ENCODE peak calls at places on chromosome 19, in five cellular contexts. K is naive thymus-derived CD4-positive, alpha-beta T cell; Z is brain microvascular endothelial cell; E is upper lobe of left lung; V is transverse colon. G is an unnamed sample.

GRCh38 chr19:14107581-14108461 is 9.7 kb downstream of the PRKACA start:
- DNase-seq in Z (peak; percentile 73), K (no peak), V (no peak), E (no peak), G (no peak)

GRCh38 chr19:37329686-37330085 is 41.2 kb upstream of the ZNF527 start:
- DNase-seq in Z (no peak), E (no peak), V (no peak), K (no peak), G (no peak)

GRCh38 chr19:28883241-28883693 is 329.7 kb downstream of the UQCRFS1 start:
- DNase-seq in K (no peak), V (no peak), E (no peak), Z (no peak), G (no peak)

GRCh38 chr19:35266904-35267817 is 1.6 kb upstream of the USF2 start:
- DNase-seq in V (peak; percentile 61), Z (no peak), K (no peak), E (peak; percentile 55), G (peak; percentile 5)

GRCh38 chr19:52638601-52639000 is 446 bp upstream of the ZNF83 start:
- DNase-seq in V (peak; percentile 16), K (peak; percentile 1), Z (peak; percentile 28), E (no peak), G (peak; percentile 1)

GRCh38 chr19:5354403-5354802 is 13.8 kb upstream of the PTPRS start:
- DNase-seq in V (no peak), K (no peak), E (no peak), Z (peak; percentile 29), G (no peak)

GRCh38 chr19:30453768-30454167 is 81.6 kb downstream of the ZNF536 start:
- DNase-seq in K (no peak), Z (no peak), E (no peak), V (no peak), G (no peak)

GRCh38 chr19:18165794-18166544 is 7.6 kb upstream of the IFI30 start:
- DNase-seq in V (no peak), E (no peak), K (no peak), Z (no peak), G (no peak)

GRCh38 chr19:45346449-45346848 is 5.9 kb downstream of the KLC3 start:
- DNase-seq in Z (no peak), K (no peak), V (no peak), E (no peak), G (no peak)

GRCh38 chr19:38433268-38433733 is at the start of gene RYR1:
- DNase-seq in E (peak; percentile 77), V (peak; percentile 40), K (no peak), Z (peak; percentile 5), G (peak; percentile 19)

GRCh38 chr19:44960906-44961734 is 5.9 kb downstream of the CLPTM1 start:
- DNase-seq in Z (no peak), V (peak; percentile 17), E (no peak), K (no peak), G (no peak)

GRCh38 chr19:19032420-19033175 is 719 bp downstream of the SUGP2 start:
- DNase-seq in K (peak; percentile 74), Z (peak; percentile 98), E (peak; percentile 91), V (peak; percentile 65), G (peak; percentile 36)

GRCh38 chr19:9914001-9914314 is 22.4 kb downstream of the OLFM2 start:
- DNase-seq in K (no peak), E (no peak), Z (no peak), V (no peak), G (no peak)

GRCh38 chr19:52492201-52492960 is 35.1 kb upstream of the ZNF808 start:
- DNase-seq in Z (no peak), V (no peak), E (no peak), K (no peak), G (no peak)

DNA sequence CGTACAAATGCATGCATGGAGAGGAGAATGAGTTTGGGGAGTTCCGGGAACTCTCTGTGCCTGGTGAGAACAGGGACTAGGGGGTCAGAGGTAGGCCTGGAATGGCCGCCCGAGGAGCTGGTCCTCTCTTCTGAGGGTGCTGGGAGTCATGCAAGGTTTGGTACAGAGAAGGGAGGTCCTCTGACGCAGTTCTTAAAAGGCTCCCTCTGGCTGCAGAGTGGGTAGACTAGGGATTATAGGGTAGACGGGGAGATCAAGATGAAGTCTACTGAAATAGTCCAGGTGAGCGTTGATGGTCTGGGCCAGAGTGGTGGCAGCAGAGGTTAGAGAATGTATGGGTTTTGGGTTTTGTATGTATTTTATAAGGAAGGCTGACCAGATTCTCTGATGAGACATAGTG is 796 bp downstream of the ZNF304 start:
- DNase-seq in Z (no peak), V (no peak), K (no peak), E (no peak), G (no peak)
- H3K27ac ChIP-seq in Z (no peak overlapping the region), V (no peak overlapping the region), K (peak overlapping the region; percentile 77), E (peak overlapping the region; percentile 74), G (no peak overlapping the region)

DNA sequence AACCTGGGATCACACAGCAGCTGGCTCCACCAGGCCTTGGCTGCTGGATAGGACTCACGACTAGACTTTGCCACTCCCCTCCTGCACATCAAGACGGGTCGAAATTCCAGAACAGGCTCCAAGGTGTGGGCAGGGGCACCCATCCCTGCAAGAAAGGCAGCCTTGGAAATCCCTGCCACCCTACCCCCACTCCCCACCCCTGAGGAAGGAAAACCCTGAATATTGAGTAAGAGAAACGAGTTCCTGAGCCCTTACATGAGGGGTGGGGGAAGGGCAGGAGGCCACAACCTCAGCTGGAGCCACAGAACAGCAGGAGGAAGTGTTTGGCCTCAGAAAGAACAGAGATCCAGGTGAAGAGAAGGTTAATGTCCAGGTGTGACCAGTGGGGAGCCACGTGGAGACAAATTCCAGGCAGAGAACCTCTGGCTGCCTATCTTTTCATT is 20.1 kb downstream of the DEDD2 start:
- DNase-seq in V (no peak), E (peak; percentile 78), Z (no peak), K (no peak), G (no peak)
- H3K27ac ChIP-seq in V (no peak overlapping the region), E (peak overlapping the region; percentile 52), Z (no peak overlapping the region), K (no peak overlapping the region), G (no peak overlapping the region)

GRCh38 chr19:15245370-15246197 is 13.3 kb upstream of the EPHX3 start:
- DNase-seq in Z (no peak), K (no peak), E (no peak), V (no peak), G (no peak)
- H3K27ac ChIP-seq in Z (no peak overlapping the region), K (no peak overlapping the region), E (peak overlapping the region; percentile 47), V (no peak overlapping the region), G (no peak overlapping the region)

DNA sequence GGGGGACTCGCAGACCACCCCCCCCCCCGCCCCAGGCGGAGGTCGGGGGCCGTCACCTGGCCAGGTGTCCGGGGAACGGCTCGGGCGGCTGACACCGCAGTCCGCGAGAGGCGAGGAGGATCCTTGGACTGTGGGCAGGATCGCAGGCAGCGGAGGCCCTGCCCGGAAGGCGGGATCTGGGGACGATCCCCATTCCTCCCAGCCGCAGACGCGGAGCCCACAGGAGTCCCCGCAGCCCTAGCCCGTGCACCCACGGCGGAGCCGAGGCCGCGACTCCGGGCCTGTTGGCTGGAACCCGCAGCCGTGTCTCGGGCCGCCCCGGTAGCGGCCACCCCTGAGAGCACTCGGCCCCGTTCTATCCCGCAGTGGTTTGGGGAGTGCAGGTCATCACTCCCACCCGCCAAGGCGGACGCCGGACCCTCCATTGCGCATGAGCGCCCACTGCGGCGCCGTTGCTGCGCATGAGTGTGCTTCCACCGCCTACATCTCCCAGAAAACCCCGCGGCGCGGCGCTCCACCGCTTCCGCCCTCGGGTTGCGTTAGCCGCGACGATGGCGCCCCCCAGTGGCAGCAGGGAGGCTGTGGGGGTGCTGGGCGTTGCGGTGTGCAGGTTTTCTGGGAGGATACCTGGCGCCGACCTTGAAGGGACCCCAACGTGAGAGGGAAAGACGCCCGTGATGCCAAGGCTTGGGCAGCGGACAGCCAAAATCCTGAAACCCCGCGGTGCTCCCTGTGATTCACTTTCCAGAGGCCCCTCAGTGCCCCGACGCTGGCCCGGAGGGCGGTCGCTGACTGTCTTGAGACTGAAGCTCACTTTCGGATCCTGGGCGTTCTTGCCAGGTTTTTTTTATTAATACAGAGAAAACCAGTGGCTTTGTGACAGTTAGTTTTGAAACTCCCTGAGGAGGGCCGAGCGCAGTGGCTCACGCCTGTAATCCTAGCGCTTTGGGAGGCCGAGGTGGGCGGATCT is 4.4 kb upstream of the ZNF329 start:
- DNase-seq in Z (peak; percentile 89), V (peak; percentile 97), E (peak; percentile 93), K (peak; percentile 98), G (peak; percentile 95)
- H3K27ac ChIP-seq in Z (peak overlapping the region; percentile 50), V (peak overlapping the region; percentile 93), E (peak overlapping the region; percentile 89), K (peak overlapping the region; percentile 99), G (peak overlapping the region; percentile 80)

GRCh38 chr19:33048806-33049676 is 15.6 kb downstream of the RHPN2 start:
- DNase-seq in K (no peak), Z (no peak), E (no peak), V (no peak), G (no peak)
- H3K27ac ChIP-seq in K (no peak overlapping the region), Z (no peak overlapping the region), E (no peak overlapping the region), V (peak overlapping the region; percentile 84), G (no peak overlapping the region)

DNA sequence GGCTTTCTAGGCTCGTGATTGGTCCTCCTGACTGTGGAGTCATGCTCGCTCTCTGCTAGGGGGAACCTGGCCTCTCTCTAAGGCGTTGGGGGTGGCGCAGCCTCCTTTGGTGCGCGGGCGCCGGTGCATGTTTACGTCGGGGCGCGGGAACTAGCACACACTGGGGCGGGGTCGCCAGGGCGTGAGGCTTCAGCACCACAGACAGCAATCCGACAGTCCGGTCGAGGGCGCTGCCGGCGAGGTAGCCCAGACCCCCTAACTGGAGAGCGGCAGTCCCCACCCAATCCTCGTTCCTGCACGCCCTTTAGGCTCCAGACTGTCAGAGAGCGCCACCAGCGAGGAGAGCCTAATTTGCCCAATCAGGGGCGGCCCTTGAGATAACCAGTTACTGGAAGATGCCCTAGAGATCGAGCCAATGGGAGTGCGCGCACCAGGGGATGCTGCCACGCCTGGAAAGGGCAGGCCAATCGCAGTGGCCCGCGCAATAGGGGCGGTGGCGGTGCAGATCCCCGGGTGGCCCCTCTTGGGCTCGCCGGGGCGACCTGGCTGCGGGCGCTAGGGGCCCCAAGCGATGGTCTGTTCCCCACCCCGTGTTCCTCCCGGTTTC is 1.0 kb upstream of the ELAVL3 start:
- DNase-seq in Z (peak; percentile 77), V (peak; percentile 47), E (peak; percentile 46), K (peak; percentile 49), G (peak; percentile 48)
- H3K27ac ChIP-seq in Z (no peak overlapping the region), V (no peak overlapping the region), E (peak overlapping the region; percentile 23), K (no peak overlapping the region), G (no peak overlapping the region)

DNA sequence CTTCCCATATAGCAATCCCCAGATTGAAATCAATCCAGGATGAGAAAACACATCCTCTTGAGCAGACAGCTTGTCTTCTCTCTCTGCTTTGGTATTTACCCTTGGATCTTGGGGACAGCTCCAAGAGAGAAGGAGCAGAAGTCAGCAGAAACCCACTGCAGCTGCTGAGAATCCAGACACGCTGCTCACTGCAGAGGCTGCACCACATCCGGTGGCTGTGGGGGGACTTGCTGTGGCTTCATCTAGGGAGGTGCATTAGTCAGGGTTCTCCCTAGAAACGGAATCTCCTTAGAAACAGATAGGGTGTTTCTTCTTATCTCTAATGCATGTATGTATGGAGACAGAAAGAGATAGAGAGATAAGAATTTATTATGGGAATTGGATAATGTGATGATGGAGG is 2.7 kb downstream of the CYP4F12 start:
- DNase-seq in Z (no peak), K (peak; percentile 25), E (no peak), V (no peak), G (no peak)
- H3K27ac ChIP-seq in Z (no peak overlapping the region), K (no peak overlapping the region), E (no peak overlapping the region), V (no peak overlapping the region), G (no peak overlapping the region)

G was measured in effector memory CD4-positive, alpha-beta T cell.